ENCODE peak calls at places on chromosome 14, in eight cellular contexts. P is A549, C is mammary epithelial cell, E is breast epithelium, M is IMR-90, X is AG10803, G is K562, T is fibroblast of mammary gland. D is an unnamed sample.
A peak's percentile ranks its signal among the peaks of the same experiment; 100 is the strongest.

GRCh38 chr14:90966493-90966892 is 93.9 kb downstream of the RPS6KA5 start:
- DNase-seq in P (no peak), C (no peak), E (no peak), M (no peak), X (no peak), G (no peak), T (no peak), D (no peak)

GRCh38 chr14:104082807-104083206 is 2.7 kb upstream of the ASPG start:
- DNase-seq in P (no peak), C (no peak), E (peak; percentile 63), M (no peak), X (no peak), G (no peak), T (no peak), D (no peak)

GRCh38 chr14:33999771-34000291 is 49.0 kb upstream of the EGLN3 start:
- DNase-seq in P (no peak), C (no peak), E (no peak), M (no peak), X (no peak), G (no peak), T (no peak), D (no peak)

GRCh38 chr14:64625363-64626232 is 75.8 kb downstream of the PPP1R36 start:
- DNase-seq in P (no peak), C (no peak), E (no peak), M (no peak), X (no peak), G (no peak), T (no peak), D (no peak)

GRCh38 chr14:55446127-55446736 is 5.8 kb upstream of the TBPL2 start:
- DNase-seq in P (peak; percentile 80), C (peak; percentile 67), E (no peak), M (peak; percentile 86), X (peak; percentile 72), G (peak; percentile 58), T (peak; percentile 88), D (peak; percentile 25)

GRCh38 chr14:69887740-69888657 is 8.8 kb downstream of the SMOC1 start:
- DNase-seq in P (no peak), C (peak; percentile 62), E (no peak), M (peak; percentile 71), X (no peak), G (no peak), T (peak; percentile 89), D (no peak)

GRCh38 chr14:92644601-92645515 is 103.6 kb downstream of the LGMN start:
- DNase-seq in P (no peak), C (no peak), E (no peak), M (no peak), X (peak; percentile 31), G (no peak), T (no peak), D (no peak)

GRCh38 chr14:76331328-76332011 is 44.5 kb upstream of the ESRRB start:
- DNase-seq in P (no peak), C (no peak), E (no peak), M (no peak), X (no peak), G (no peak), T (no peak), D (no peak)

GRCh38 chr14:89240414-89240813 is 176.6 kb downstream of the FOXN3 start:
- DNase-seq in P (no peak), C (peak; percentile 23), E (no peak), M (peak; percentile 87), X (peak; percentile 13), G (no peak), T (peak; percentile 83), D (no peak)

GRCh38 chr14:65704850-65705249 is 292.3 kb downstream of the FUT8 start:
- DNase-seq in P (no peak), C (no peak), E (no peak), M (no peak), X (peak; percentile 33), G (no peak), T (no peak), D (peak; percentile 22)

GRCh38 chr14:105398044-105398725 is at the start of gene TEX22:
- DNase-seq in P (peak; percentile 80), C (peak; percentile 26), E (peak; percentile 69), M (peak; percentile 64), X (peak; percentile 72), G (peak; percentile 84), T (peak; percentile 63), D (peak; percentile 92)

GRCh38 chr14:105398726-105399440 is 545 bp downstream of the TEX22 start:
- DNase-seq in P (peak; percentile 46), C (no peak), E (no peak), M (peak; percentile 11), X (peak; percentile 22), G (peak; percentile 67), T (peak; percentile 21), D (no peak)

GRCh38 chr14:105399441-105399775 is 1.1 kb downstream of the TEX22 start:
- DNase-seq in P (no peak), C (no peak), E (no peak), M (no peak), X (no peak), G (peak; percentile 19), T (no peak), D (no peak)

GRCh38 chr14:105395538-105395854 is 2.8 kb upstream of the TEX22 start:
- DNase-seq in P (no peak), C (no peak), E (no peak), M (no peak), X (no peak), G (no peak), T (no peak), D (peak; percentile 7)

GRCh38 chr14:105397350-105397931 is 897 bp upstream of the TEX22 start:
- DNase-seq in P (no peak), C (no peak), E (no peak), M (no peak), X (no peak), G (no peak), T (no peak), D (no peak)
- H3K4me3 ChIP-seq in P (peak overlapping the region; percentile 100), C (no peak overlapping the region), E (peak overlapping the region; percentile 99), M (no peak overlapping the region), X (peak overlapping the region; percentile 84), G (no peak overlapping the region), T (peak overlapping the region; percentile 54), D (no peak overlapping the region)

GRCh38 chr14:94340533-94340932 is 17.4 kb upstream of the SERPINA6 start:
- DNase-seq in P (no peak), C (no peak), E (no peak), M (no peak), X (no peak), G (no peak), T (no peak), D (no peak)

GRCh38 chr14:94344389-94344788 is 21.3 kb upstream of the SERPINA6 start:
- DNase-seq in P (no peak), C (no peak), E (no peak), M (no peak), X (peak; percentile 5), G (no peak), T (peak; percentile 16), D (no peak)

GRCh38 chr14:94343238-94343637 is 20.1 kb upstream of the SERPINA6 start:
- DNase-seq in P (no peak), C (no peak), E (no peak), M (no peak), X (no peak), G (no peak), T (no peak), D (no peak)

GRCh38 chr14:94342334-94342934 is 19.3 kb upstream of the SERPINA6 start:
- DNase-seq in P (peak; percentile 90), C (peak; percentile 99), E (peak; percentile 90), M (peak; percentile 99), X (peak; percentile 100), G (no peak), T (peak; percentile 100), D (no peak)

DNA sequence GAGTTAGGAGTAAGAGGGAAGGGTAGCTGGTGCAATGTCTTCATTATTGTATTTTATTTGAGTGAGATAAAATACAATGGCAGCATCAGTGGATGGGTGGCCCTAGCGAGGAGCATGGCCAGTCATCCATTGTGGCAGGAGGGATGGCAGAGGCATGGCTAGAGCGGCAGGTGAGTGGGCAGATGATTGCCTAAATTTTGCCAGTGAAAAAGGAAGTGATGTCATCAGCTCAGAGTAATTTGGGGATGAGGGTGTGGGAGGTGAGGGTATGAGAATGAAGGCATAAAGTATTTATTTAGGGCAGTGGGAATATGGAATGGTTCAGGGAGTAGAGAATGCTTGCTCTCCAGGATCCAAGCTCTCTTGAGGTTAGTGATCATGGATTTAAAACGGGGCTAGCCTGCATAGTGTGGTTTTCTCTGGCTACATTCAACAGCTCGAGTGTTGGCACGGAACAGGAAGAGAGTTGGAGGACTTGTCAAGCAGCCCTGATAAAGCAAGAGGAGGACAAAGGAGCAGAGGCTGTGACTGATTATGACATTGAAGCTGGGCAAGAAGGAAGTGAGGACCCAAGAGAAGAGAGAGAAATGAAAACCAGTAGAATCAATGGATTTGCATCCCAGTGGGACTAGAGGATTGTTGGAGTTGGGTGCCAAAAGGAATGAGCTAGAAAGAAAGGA is 18.7 kb upstream of the SERPINA6 start:
- DNase-seq in P (no peak), C (no peak), E (no peak), M (no peak), X (peak; percentile 70), G (no peak), T (no peak), D (no peak)
- H3K4me3 ChIP-seq in P (peak overlapping the region; percentile 14), C (no peak overlapping the region), E (no peak overlapping the region), M (no peak overlapping the region), X (peak overlapping the region; percentile 18), G (no peak overlapping the region), T (no peak overlapping the region), D (no peak overlapping the region)

GRCh38 chr14:37592288-37593274 is 2.5 kb downstream of the FOXA1 start:
- DNase-seq in P (peak; percentile 67), C (no peak), E (no peak), M (no peak), X (no peak), G (no peak), T (no peak), D (no peak)
- H3K4me3 ChIP-seq in P (peak overlapping the region; percentile 92), C (no peak overlapping the region), E (peak overlapping the region; percentile 80), M (no peak overlapping the region), X (no peak overlapping the region), G (no peak overlapping the region), T (no peak overlapping the region), D (no peak overlapping the region)

GRCh38 chr14:52258783-52259182 is 8.7 kb upstream of the PTGDR start:
- DNase-seq in P (no peak), C (no peak), E (no peak), M (no peak), X (no peak), G (no peak), T (no peak), D (no peak)

GRCh38 chr14:52248057-52248456 is 19.4 kb upstream of the PTGDR start:
- DNase-seq in P (no peak), C (no peak), E (no peak), M (no peak), X (no peak), G (no peak), T (no peak), D (no peak)

GRCh38 chr14:52251724-52252123 is 15.8 kb upstream of the PTGDR start:
- DNase-seq in P (no peak), C (no peak), E (no peak), M (no peak), X (no peak), G (no peak), T (no peak), D (no peak)

GRCh38 chr14:52254086-52254485 is 13.4 kb upstream of the PTGDR start:
- DNase-seq in P (no peak), C (no peak), E (no peak), M (no peak), X (no peak), G (no peak), T (no peak), D (no peak)

DNA sequence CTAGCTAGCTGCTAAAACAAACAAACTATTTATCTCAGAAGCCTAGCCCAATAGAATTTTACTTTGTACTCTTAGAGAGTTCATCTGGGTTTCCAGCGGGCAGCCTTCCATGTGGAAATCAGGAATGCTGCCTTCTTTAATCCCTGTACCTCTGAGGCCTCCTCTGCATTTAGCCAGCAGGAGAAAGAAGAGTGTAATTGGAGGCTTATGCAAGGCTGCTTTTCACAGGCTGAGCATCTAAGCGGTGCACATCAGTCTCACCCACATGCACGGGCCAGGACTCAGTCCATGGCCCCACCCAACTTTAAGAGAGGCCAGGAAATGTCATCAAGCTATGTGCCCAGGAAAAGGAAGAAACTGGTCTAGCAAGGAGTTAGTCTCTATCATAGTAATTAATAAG is 14.0 kb upstream of the PTGDR start:
- DNase-seq in P (no peak), C (no peak), E (no peak), M (peak; percentile 5), X (no peak), G (no peak), T (peak; percentile 51), D (no peak)
- H3K4me3 ChIP-seq in P (no peak overlapping the region), C (no peak overlapping the region), E (no peak overlapping the region), M (no peak overlapping the region), X (no peak overlapping the region), G (no peak overlapping the region), T (no peak overlapping the region), D (no peak overlapping the region)

D was measured in GM06990.